ENCODE peak calls at places on chromosome 18, in seven cellular contexts. One of them, this sample, is unnamed.

GRCh38 chr18:78701753-78702409 is 277.7 kb upstream of the SALL3 start:
- DNase-seq in CD8-positive, alpha-beta memory T cell: no peak
- DNase-seq in DND-41: no peak
- DNase-seq in IMR-90: no peak
- DNase-seq in colonic mucosa: no peak
- DNase-seq in cardiac fibroblast: no peak
- DNase-seq in HCT116: no peak
- DNase-seq in this sample: no peak

GRCh38 chr18:46711444-46711863 is 45.4 kb downstream of the ST8SIA5 start:
- DNase-seq in CD8-positive, alpha-beta memory T cell: no peak
- DNase-seq in DND-41: peak; percentile 8
- DNase-seq in IMR-90: no peak
- DNase-seq in colonic mucosa: no peak
- DNase-seq in cardiac fibroblast: no peak
- DNase-seq in HCT116: no peak
- DNase-seq in this sample: no peak

GRCh38 chr18:79524181-79525078 is 128.7 kb downstream of the NFATC1 start:
- DNase-seq in CD8-positive, alpha-beta memory T cell: peak; percentile 43
- DNase-seq in DND-41: peak; percentile 24
- DNase-seq in IMR-90: no peak
- DNase-seq in colonic mucosa: no peak
- DNase-seq in cardiac fibroblast: no peak
- DNase-seq in HCT116: no peak
- DNase-seq in this sample: peak; percentile 52

GRCh38 chr18:13300029-13300428 is 81.5 kb downstream of the LDLRAD4 start:
- DNase-seq in CD8-positive, alpha-beta memory T cell: no peak
- DNase-seq in DND-41: no peak
- DNase-seq in IMR-90: no peak
- DNase-seq in colonic mucosa: no peak
- DNase-seq in cardiac fibroblast: no peak
- DNase-seq in HCT116: no peak
- DNase-seq in this sample: no peak

GRCh38 chr18:24677011-24677410 is 216.6 kb downstream of the HRH4 start:
- DNase-seq in CD8-positive, alpha-beta memory T cell: no peak
- DNase-seq in DND-41: no peak
- DNase-seq in IMR-90: peak; percentile 80
- DNase-seq in colonic mucosa: no peak
- DNase-seq in cardiac fibroblast: no peak
- DNase-seq in HCT116: no peak
- DNase-seq in this sample: no peak

GRCh38 chr18:79526468-79527460 is 131.0 kb downstream of the NFATC1 start:
- DNase-seq in CD8-positive, alpha-beta memory T cell: no peak
- DNase-seq in DND-41: no peak
- DNase-seq in IMR-90: no peak
- DNase-seq in colonic mucosa: no peak
- DNase-seq in cardiac fibroblast: no peak
- DNase-seq in HCT116: no peak
- DNase-seq in this sample: no peak

GRCh38 chr18:3623769-3624545 is 174.0 kb downstream of the TGIF1 start:
- DNase-seq in CD8-positive, alpha-beta memory T cell: no peak
- DNase-seq in DND-41: no peak
- DNase-seq in IMR-90: peak; percentile 98
- DNase-seq in colonic mucosa: peak; percentile 89
- DNase-seq in cardiac fibroblast: peak; percentile 99
- DNase-seq in HCT116: peak; percentile 96
- DNase-seq in this sample: no peak

GRCh38 chr18:3321133-3321812 is 59.3 kb downstream of the MYL12B start:
- DNase-seq in CD8-positive, alpha-beta memory T cell: no peak
- DNase-seq in DND-41: no peak
- DNase-seq in IMR-90: peak; percentile 96
- DNase-seq in colonic mucosa: no peak
- DNase-seq in cardiac fibroblast: peak; percentile 99
- DNase-seq in HCT116: no peak
- DNase-seq in this sample: no peak

GRCh38 chr18:11391636-11392035 is 217.8 kb upstream of the SLC35G4 start:
- DNase-seq in CD8-positive, alpha-beta memory T cell: no peak
- DNase-seq in DND-41: no peak
- DNase-seq in IMR-90: peak; percentile 37
- DNase-seq in colonic mucosa: no peak
- DNase-seq in cardiac fibroblast: no peak
- DNase-seq in HCT116: no peak
- DNase-seq in this sample: no peak

GRCh38 chr18:9683418-9684396 is 24.4 kb upstream of the RAB31 start:
- DNase-seq in CD8-positive, alpha-beta memory T cell: no peak
- DNase-seq in DND-41: no peak
- DNase-seq in IMR-90: peak; percentile 70
- DNase-seq in colonic mucosa: no peak
- DNase-seq in cardiac fibroblast: peak; percentile 88
- DNase-seq in HCT116: peak; percentile 50
- DNase-seq in this sample: no peak

GRCh38 chr18:35282353-35282752 is 7.7 kb downstream of the ZSCAN30 start:
- DNase-seq in CD8-positive, alpha-beta memory T cell: no peak
- DNase-seq in DND-41: no peak
- DNase-seq in IMR-90: peak; percentile 95
- DNase-seq in colonic mucosa: no peak
- DNase-seq in cardiac fibroblast: peak; percentile 96
- DNase-seq in HCT116: no peak
- DNase-seq in this sample: no peak

GRCh38 chr18:10215444-10215843 is 239.0 kb upstream of the APCDD1 start:
- DNase-seq in CD8-positive, alpha-beta memory T cell: no peak
- DNase-seq in DND-41: no peak
- DNase-seq in IMR-90: no peak
- DNase-seq in colonic mucosa: no peak
- DNase-seq in cardiac fibroblast: no peak
- DNase-seq in HCT116: no peak
- DNase-seq in this sample: no peak

GRCh38 chr18:37762076-37762475 is 196.5 kb upstream of the CELF4 start:
- DNase-seq in CD8-positive, alpha-beta memory T cell: no peak
- DNase-seq in DND-41: no peak
- DNase-seq in IMR-90: no peak
- DNase-seq in colonic mucosa: no peak
- DNase-seq in cardiac fibroblast: no peak
- DNase-seq in HCT116: no peak
- DNase-seq in this sample: no peak

GRCh38 chr18:79784965-79785770 is 12.6 kb upstream of the KCNG2 start:
- DNase-seq in CD8-positive, alpha-beta memory T cell: no peak
- DNase-seq in DND-41: no peak
- DNase-seq in IMR-90: peak; percentile 32
- DNase-seq in colonic mucosa: no peak
- DNase-seq in cardiac fibroblast: peak; percentile 12
- DNase-seq in HCT116: no peak
- DNase-seq in this sample: no peak

GRCh38 chr18:34098109-34098508 is 126.6 kb downstream of the NOL4 start:
- DNase-seq in CD8-positive, alpha-beta memory T cell: no peak
- DNase-seq in DND-41: no peak
- DNase-seq in IMR-90: no peak
- DNase-seq in colonic mucosa: no peak
- DNase-seq in cardiac fibroblast: no peak
- DNase-seq in HCT116: no peak
- DNase-seq in this sample: no peak

GRCh38 chr18:32450026-32450681 is 20.5 kb downstream of the GAREM1 start:
- DNase-seq in CD8-positive, alpha-beta memory T cell: no peak
- DNase-seq in DND-41: no peak
- DNase-seq in IMR-90: no peak
- DNase-seq in colonic mucosa: no peak
- DNase-seq in cardiac fibroblast: no peak
- DNase-seq in HCT116: no peak
- DNase-seq in this sample: no peak

GRCh38 chr18:78974115-78974740 is 5.4 kb upstream of the SALL3 start:
- DNase-seq in CD8-positive, alpha-beta memory T cell: no peak
- DNase-seq in DND-41: no peak
- DNase-seq in IMR-90: no peak
- DNase-seq in colonic mucosa: no peak
- DNase-seq in cardiac fibroblast: no peak
- DNase-seq in HCT116: no peak
- DNase-seq in this sample: no peak

GRCh38 chr18:30967701-30968100 is 74.8 kb downstream of the DSC3 start:
- DNase-seq in CD8-positive, alpha-beta memory T cell: no peak
- DNase-seq in DND-41: no peak
- DNase-seq in IMR-90: no peak
- DNase-seq in colonic mucosa: no peak
- DNase-seq in cardiac fibroblast: no peak
- DNase-seq in HCT116: no peak
- DNase-seq in this sample: no peak

GRCh38 chr18:35083174-35083712 is 42.0 kb downstream of the MAPRE2 start:
- DNase-seq in CD8-positive, alpha-beta memory T cell: no peak
- DNase-seq in DND-41: no peak
- DNase-seq in IMR-90: no peak
- DNase-seq in colonic mucosa: no peak
- DNase-seq in cardiac fibroblast: no peak
- DNase-seq in HCT116: no peak
- DNase-seq in this sample: no peak

GRCh38 chr18:7084766-7085080 is 32.9 kb downstream of the LAMA1 start:
- DNase-seq in CD8-positive, alpha-beta memory T cell: no peak
- DNase-seq in DND-41: no peak
- DNase-seq in IMR-90: peak; percentile 86
- DNase-seq in colonic mucosa: no peak
- DNase-seq in cardiac fibroblast: peak; percentile 91
- DNase-seq in HCT116: no peak
- DNase-seq in this sample: no peak

GRCh38 chr18:9055185-9055584 is 47.3 kb upstream of the NDUFV2 start:
- DNase-seq in CD8-positive, alpha-beta memory T cell: no peak
- DNase-seq in DND-41: no peak
- DNase-seq in IMR-90: peak; percentile 86
- DNase-seq in colonic mucosa: no peak
- DNase-seq in cardiac fibroblast: peak; percentile 93
- DNase-seq in HCT116: peak; percentile 40
- DNase-seq in this sample: no peak

GRCh38 chr18:26621161-26622026 is 73.0 kb upstream of the KCTD1 start:
- DNase-seq in CD8-positive, alpha-beta memory T cell: no peak
- DNase-seq in DND-41: peak; percentile 49
- DNase-seq in IMR-90: no peak
- DNase-seq in colonic mucosa: peak; percentile 63
- DNase-seq in cardiac fibroblast: peak; percentile 55
- DNase-seq in HCT116: peak; percentile 23
- DNase-seq in this sample: no peak

GRCh38 chr18:9802774-9803697 is 82.7 kb upstream of the TXNDC2 start:
- DNase-seq in CD8-positive, alpha-beta memory T cell: no peak
- DNase-seq in DND-41: no peak
- DNase-seq in IMR-90: peak; percentile 26
- DNase-seq in colonic mucosa: no peak
- DNase-seq in cardiac fibroblast: peak; percentile 50
- DNase-seq in HCT116: no peak
- DNase-seq in this sample: no peak

GRCh38 chr18:57630759-57631660 is 9.4 kb upstream of the NARS1 start:
- DNase-seq in CD8-positive, alpha-beta memory T cell: no peak
- DNase-seq in DND-41: no peak
- DNase-seq in IMR-90: no peak
- DNase-seq in colonic mucosa: no peak
- DNase-seq in cardiac fibroblast: no peak
- DNase-seq in HCT116: no peak
- DNase-seq in this sample: no peak

GRCh38 chr18:78527984-78528383 is 451.6 kb upstream of the SALL3 start:
- DNase-seq in CD8-positive, alpha-beta memory T cell: no peak
- DNase-seq in DND-41: no peak
- DNase-seq in IMR-90: no peak
- DNase-seq in colonic mucosa: no peak
- DNase-seq in cardiac fibroblast: no peak
- DNase-seq in HCT116: no peak
- DNase-seq in this sample: no peak

GRCh38 chr18:23501626-23502025 is 1.7 kb upstream of the RMC1 start:
- DNase-seq in CD8-positive, alpha-beta memory T cell: no peak
- DNase-seq in DND-41: no peak
- DNase-seq in IMR-90: no peak
- DNase-seq in colonic mucosa: no peak
- DNase-seq in cardiac fibroblast: no peak
- DNase-seq in HCT116: no peak
- DNase-seq in this sample: no peak
- H3K4me3 ChIP-seq in CD8-positive, alpha-beta memory T cell: no peak overlapping the region
- H3K4me3 ChIP-seq in DND-41: no peak overlapping the region
- H3K4me3 ChIP-seq in IMR-90: no peak overlapping the region
- H3K4me3 ChIP-seq in colonic mucosa: no peak overlapping the region
- H3K4me3 ChIP-seq in cardiac fibroblast: no peak overlapping the region
- H3K4me3 ChIP-seq in HCT116: no peak overlapping the region
- H3K4me3 ChIP-seq in this sample: no peak overlapping the region

DNA sequence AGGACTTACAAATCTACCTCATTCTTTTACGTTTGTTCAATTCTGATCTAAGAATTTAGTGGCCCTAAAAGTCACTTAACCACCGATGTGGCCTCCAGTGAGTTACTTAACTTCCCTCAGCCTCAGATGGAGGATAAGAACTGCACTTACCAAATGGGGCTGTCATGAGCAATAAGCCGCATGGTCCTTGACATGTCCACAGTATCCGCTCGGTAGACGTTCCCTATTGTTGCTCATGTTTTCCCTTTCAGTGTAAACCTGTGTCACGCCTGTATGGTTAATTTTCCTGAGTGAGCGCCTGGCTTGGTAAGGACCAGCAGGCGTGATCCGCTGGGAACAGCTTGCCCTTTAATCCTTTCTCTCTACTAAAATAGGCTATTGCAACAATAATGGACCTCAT is 20.3 kb downstream of the SEC11C start:
- DNase-seq in CD8-positive, alpha-beta memory T cell: no peak
- DNase-seq in DND-41: no peak
- DNase-seq in IMR-90: no peak
- DNase-seq in colonic mucosa: no peak
- DNase-seq in cardiac fibroblast: no peak
- DNase-seq in HCT116: no peak
- DNase-seq in this sample: no peak
- H3K4me3 ChIP-seq in CD8-positive, alpha-beta memory T cell: no peak overlapping the region
- H3K4me3 ChIP-seq in DND-41: no peak overlapping the region
- H3K4me3 ChIP-seq in IMR-90: no peak overlapping the region
- H3K4me3 ChIP-seq in colonic mucosa: no peak overlapping the region
- H3K4me3 ChIP-seq in cardiac fibroblast: no peak overlapping the region
- H3K4me3 ChIP-seq in HCT116: no peak overlapping the region
- H3K4me3 ChIP-seq in this sample: no peak overlapping the region

GRCh38 chr18:2313332-2313731 is 258.0 kb downstream of the METTL4 start:
- DNase-seq in CD8-positive, alpha-beta memory T cell: no peak
- DNase-seq in DND-41: no peak
- DNase-seq in IMR-90: no peak
- DNase-seq in colonic mucosa: no peak
- DNase-seq in cardiac fibroblast: no peak
- DNase-seq in HCT116: no peak
- DNase-seq in this sample: no peak
- H3K4me3 ChIP-seq in CD8-positive, alpha-beta memory T cell: no peak overlapping the region
- H3K4me3 ChIP-seq in DND-41: no peak overlapping the region
- H3K4me3 ChIP-seq in IMR-90: no peak overlapping the region
- H3K4me3 ChIP-seq in colonic mucosa: no peak overlapping the region
- H3K4me3 ChIP-seq in cardiac fibroblast: no peak overlapping the region
- H3K4me3 ChIP-seq in HCT116: no peak overlapping the region
- H3K4me3 ChIP-seq in this sample: no peak overlapping the region

GRCh38 chr18:55241016-55241415 is 281.8 kb upstream of the CCDC68 start:
- DNase-seq in CD8-positive, alpha-beta memory T cell: no peak
- DNase-seq in DND-41: no peak
- DNase-seq in IMR-90: no peak
- DNase-seq in colonic mucosa: no peak
- DNase-seq in cardiac fibroblast: no peak
- DNase-seq in HCT116: no peak
- DNase-seq in this sample: no peak

GRCh38 chr18:55243255-55243654 is 284.0 kb upstream of the CCDC68 start:
- DNase-seq in CD8-positive, alpha-beta memory T cell: no peak
- DNase-seq in DND-41: no peak
- DNase-seq in IMR-90: no peak
- DNase-seq in colonic mucosa: no peak
- DNase-seq in cardiac fibroblast: no peak
- DNase-seq in HCT116: no peak
- DNase-seq in this sample: no peak

GRCh38 chr18:55236150-55236931 is 277.1 kb upstream of the CCDC68 start:
- DNase-seq in CD8-positive, alpha-beta memory T cell: no peak
- DNase-seq in DND-41: no peak
- DNase-seq in IMR-90: peak; percentile 38
- DNase-seq in colonic mucosa: no peak
- DNase-seq in cardiac fibroblast: peak; percentile 52
- DNase-seq in HCT116: no peak
- DNase-seq in this sample: no peak

GRCh38 chr18:55237665-55238064 is 278.4 kb upstream of the CCDC68 start:
- DNase-seq in CD8-positive, alpha-beta memory T cell: no peak
- DNase-seq in DND-41: no peak
- DNase-seq in IMR-90: no peak
- DNase-seq in colonic mucosa: no peak
- DNase-seq in cardiac fibroblast: no peak
- DNase-seq in HCT116: no peak
- DNase-seq in this sample: no peak

GRCh38 chr18:55239764-55240163 is 280.5 kb upstream of the CCDC68 start:
- DNase-seq in CD8-positive, alpha-beta memory T cell: no peak
- DNase-seq in DND-41: no peak
- DNase-seq in IMR-90: no peak
- DNase-seq in colonic mucosa: no peak
- DNase-seq in cardiac fibroblast: no peak
- DNase-seq in HCT116: no peak
- DNase-seq in this sample: no peak
- H3K4me3 ChIP-seq in CD8-positive, alpha-beta memory T cell: no peak overlapping the region
- H3K4me3 ChIP-seq in DND-41: no peak overlapping the region
- H3K4me3 ChIP-seq in IMR-90: no peak overlapping the region
- H3K4me3 ChIP-seq in colonic mucosa: no peak overlapping the region
- H3K4me3 ChIP-seq in cardiac fibroblast: no peak overlapping the region
- H3K4me3 ChIP-seq in HCT116: no peak overlapping the region
- H3K4me3 ChIP-seq in this sample: no peak overlapping the region

This sample was measured in CD4-positive, alpha-beta memory T cell.